ENCODE peak calls at places on chromosome X, in five cellular contexts. E is SK-N-SH, J is HepG2, N is K562, D is HCT116. K is an unnamed sample.

GRCh38 chrX:65689377-65689776 is 21.9 kb downstream of the MSN start:
- DNase-seq in E (no peak), J (no peak), N (no peak), D (no peak), K (no peak)

GRCh38 chrX:45769919-45770582 is 569.4 kb upstream of the DIPK2B start:
- DNase-seq in E (peak), J (peak), N (peak), D (no peak), K (peak)

GRCh38 chrX:139049455-139049854 is 337.9 kb upstream of the FGF13 start:
- DNase-seq in E (no peak), J (no peak), N (no peak), D (no peak), K (no peak)

GRCh38 chrX:105650577-105650976 is 171.8 kb upstream of the NRK start:
- DNase-seq in E (no peak), J (no peak), N (no peak), D (no peak), K (no peak)

GRCh38 chrX:134821370-134821769 is 163.1 kb upstream of the PLAC1 start:
- DNase-seq in E (no peak), J (no peak), N (no peak), D (no peak), K (no peak)

GRCh38 chrX:71616672-71617529 is 1.4 kb downstream of the CXCR3 start:
- DNase-seq in E (peak), J (peak), N (no peak), D (no peak), K (no peak)

GRCh38 chrX:153736871-153737441 is 12.3 kb downstream of the ABCD1 start:
- DNase-seq in E (peak), J (no peak), N (no peak), D (no peak), K (no peak)

GRCh38 chrX:38968344-38968743 is 167.1 kb downstream of the MID1IP1 start:
- DNase-seq in E (no peak), J (no peak), N (no peak), D (no peak), K (no peak)

GRCh38 chrX:43141885-43142284 is 363.9 kb upstream of the PPP1R2C start:
- DNase-seq in E (no peak), J (no peak), N (no peak), D (no peak), K (no peak)

GRCh38 chrX:135009838-135010237 is 12.5 kb downstream of the RTL8B start:
- DNase-seq in E (no peak), J (no peak), N (no peak), D (no peak), K (no peak)

GRCh38 chrX:76109654-76110053 is 63.2 kb upstream of the PBDC1 start:
- DNase-seq in E (peak), J (no peak), N (no peak), D (no peak), K (no peak)

GRCh38 chrX:34288782-34289181 is 156.7 kb upstream of the FAM47A start:
- DNase-seq in E (no peak), J (no peak), N (no peak), D (no peak), K (no peak)

GRCh38 chrX:351736-352135 is 33.1 kb upstream of the GTPBP6 start:
- DNase-seq in E (no peak), J (no peak), N (no peak), D (no peak), K (no peak)

GRCh38 chrX:12704706-12705105 is 86.5 kb upstream of the PRPS2 start:
- DNase-seq in E (no peak), J (no peak), N (no peak), D (no peak), K (no peak)

GRCh38 chrX:38805294-38806053 is 4.2 kb downstream of the MID1IP1 start:
- DNase-seq in E (peak), J (peak), N (peak), D (no peak), K (no peak)

GRCh38 chrX:136577562-136577961 is 45.5 kb downstream of the VGLL1 start:
- DNase-seq in E (peak), J (peak), N (peak), D (peak), K (no peak)

GRCh38 chrX:107288676-107289075 is 82.3 kb downstream of the DNAAF6 start:
- DNase-seq in E (no peak), J (no peak), N (no peak), D (no peak), K (no peak)

GRCh38 chrX:134525086-134525792 is 65.3 kb downstream of the HPRT1 start:
- DNase-seq in E (no peak), J (no peak), N (no peak), D (peak), K (no peak)

GRCh38 chrX:129617420-129617819 is 37.3 kb downstream of the APLN start:
- DNase-seq in E (no peak), J (peak), N (no peak), D (no peak), K (no peak)

GRCh38 chrX:129626026-129626425 is 28.7 kb downstream of the APLN start:
- DNase-seq in E (no peak), J (no peak), N (no peak), D (no peak), K (no peak)

GRCh38 chrX:129618997-129619396 is 35.8 kb downstream of the APLN start:
- DNase-seq in E (no peak), J (no peak), N (no peak), D (no peak), K (no peak)

DNA sequence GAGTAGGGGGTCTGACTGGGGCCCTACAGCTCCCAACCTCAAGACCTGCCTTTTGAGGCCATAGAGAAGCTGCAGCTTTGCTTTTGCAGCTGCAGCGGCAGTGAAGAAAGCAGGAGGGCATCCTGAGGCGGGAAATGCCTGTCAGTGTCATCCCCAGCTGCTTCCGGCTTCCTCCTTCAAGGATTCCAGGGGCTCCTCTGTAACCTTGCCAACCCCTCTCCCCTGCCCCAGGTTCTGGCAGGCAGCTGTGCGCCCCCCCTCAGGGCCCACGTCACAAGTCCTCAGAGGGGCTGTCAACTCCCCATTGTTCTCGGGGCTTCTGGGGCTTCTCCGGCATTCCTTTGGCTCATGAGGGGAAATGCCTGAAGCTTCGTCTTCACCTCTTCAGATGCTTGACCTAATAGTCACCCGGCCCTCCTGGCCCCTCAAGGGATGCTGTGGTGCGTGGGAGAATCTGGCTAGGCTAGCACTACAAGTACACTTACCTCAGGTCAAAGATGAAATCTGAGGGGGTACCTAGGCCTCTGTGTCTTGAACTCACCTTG is 31.9 kb downstream of the APLN start:
- DNase-seq in E (no peak), J (no peak), N (no peak), D (no peak), K (no peak)
- TF ChIP-seq ZBTB33 in E (no peak), J (no peak), N (no peak), D (no peak), K (no peak)

GRCh38 chrX:74242484-74243138 is 61.4 kb upstream of the ZCCHC13 start:
- DNase-seq in E (no peak), J (peak), N (no peak), D (no peak), K (no peak)
- TF ChIP-seq ZBTB33 in E (no peak), J (no peak), N (no peak), D (no peak), K (no peak)

GRCh38 chrX:40173662-40174593 is 76.2 kb upstream of the BCOR start:
- DNase-seq in E (peak), J (peak), N (peak), D (peak), K (no peak)
- TF ChIP-seq ZBTB33 in E (no peak), J (no peak), N (no peak), D (no peak), K (no peak)

GRCh38 chrX:41480508-41481260 is 33.5 kb downstream of the NYX start:
- DNase-seq in E (no peak), J (no peak), N (no peak), D (no peak), K (no peak)

GRCh38 chrX:41478397-41478911 is 31.3 kb downstream of the NYX start:
- DNase-seq in E (no peak), J (no peak), N (no peak), D (no peak), K (no peak)

GRCh38 chrX:41475611-41476241 is 28.6 kb downstream of the NYX start:
- DNase-seq in E (no peak), J (peak), N (no peak), D (no peak), K (no peak)

GRCh38 chrX:41482153-41482850 is 35.2 kb downstream of the NYX start:
- DNase-seq in E (no peak), J (peak), N (no peak), D (no peak), K (no peak)

DNA sequence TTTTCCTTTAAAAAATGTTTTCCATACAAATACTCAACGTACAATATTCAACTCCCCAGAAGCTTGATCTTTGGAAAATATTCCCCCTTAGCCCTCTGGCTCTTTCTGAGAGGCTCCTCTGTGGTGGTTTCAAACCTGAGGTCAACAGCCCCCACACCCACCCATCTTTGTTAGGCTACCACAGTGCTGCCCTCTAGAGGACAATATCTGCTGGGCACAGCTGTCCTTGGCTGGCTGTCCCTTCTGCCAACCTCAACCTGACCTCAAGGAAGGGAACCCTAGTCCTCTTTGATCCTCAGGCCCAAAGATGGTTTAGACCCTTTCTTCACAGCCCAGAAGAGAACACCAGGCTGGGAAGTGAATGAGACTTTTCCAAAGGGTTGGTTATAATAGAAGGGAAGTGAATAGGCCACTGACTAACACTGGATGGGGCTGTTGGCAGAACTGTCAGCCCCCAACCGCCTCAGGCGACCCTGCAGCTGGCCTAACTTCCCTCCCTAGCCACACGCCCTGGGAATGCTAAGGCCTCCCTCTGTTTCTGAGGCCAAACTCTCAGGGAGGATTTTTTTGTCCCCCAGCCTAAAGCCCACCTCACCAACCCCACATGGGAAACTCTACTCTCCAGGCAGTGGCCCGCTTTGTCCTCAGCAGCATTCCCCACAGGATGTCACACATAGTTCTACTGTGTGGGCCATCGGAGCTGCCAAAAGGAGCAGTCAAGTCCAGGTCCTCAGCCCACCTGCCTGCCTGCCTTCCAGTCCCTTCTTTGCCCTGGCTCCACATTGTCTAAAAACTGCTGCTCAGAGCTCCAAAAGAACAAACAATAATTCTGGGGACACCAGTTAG is 34.3 kb downstream of the NYX start:
- DNase-seq in E (peak), J (peak), N (peak), D (peak), K (no peak)
- TF ChIP-seq ZBTB33 in E (no peak), J (no peak), N (no peak), D (no peak), K (no peak)

GRCh38 chrX:112735147-112735546 is 55.4 kb upstream of the LHFPL1 start:
- DNase-seq in E (no peak), J (no peak), N (no peak), D (no peak), K (no peak)

GRCh38 chrX:112734250-112734649 is 54.5 kb upstream of the LHFPL1 start:
- DNase-seq in E (no peak), J (no peak), N (no peak), D (no peak), K (no peak)

GRCh38 chrX:112736310-112736709 is 56.6 kb upstream of the LHFPL1 start:
- DNase-seq in E (no peak), J (no peak), N (no peak), D (no peak), K (no peak)

DNA sequence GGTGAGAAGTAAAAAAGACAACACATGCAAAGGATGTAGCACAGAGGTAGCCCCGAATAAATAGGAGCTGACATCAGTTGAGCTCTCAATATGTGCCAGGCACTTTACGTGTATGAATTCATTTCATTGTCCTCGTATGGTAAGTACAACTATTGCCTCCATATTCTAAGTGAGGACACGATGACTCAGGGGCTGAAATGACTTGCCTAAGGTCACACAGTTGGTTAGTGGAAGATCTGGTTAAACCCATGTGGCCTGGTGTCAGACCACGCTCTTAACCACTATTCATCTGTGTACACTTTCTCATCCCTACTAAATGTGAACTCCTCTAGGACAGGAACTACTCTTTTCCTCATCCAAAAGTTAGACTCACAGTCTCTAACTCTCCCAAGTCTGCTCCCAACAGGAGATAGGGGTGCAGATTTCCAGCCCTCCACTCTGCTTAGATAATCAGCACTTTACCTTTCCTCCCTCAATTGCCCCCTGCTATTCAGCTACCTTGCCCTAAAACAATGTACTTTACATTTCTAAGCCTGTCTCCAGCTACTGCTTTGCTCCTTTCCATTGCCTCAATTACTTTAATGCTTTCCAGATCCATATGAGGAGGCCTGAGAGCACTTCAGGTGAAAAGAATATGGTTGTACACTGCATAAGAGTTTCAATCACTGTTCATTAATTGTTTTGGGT is 58.8 kb upstream of the LHFPL1 start:
- DNase-seq in E (no peak), J (no peak), N (no peak), D (no peak), K (no peak)
- TF ChIP-seq ZBTB33 in E (no peak), J (no peak), N (no peak), D (no peak), K (no peak)

GRCh38 chrX:112846114-112846513 is 5.5 kb upstream of the AMOT start:
- DNase-seq in E (no peak), J (no peak), N (no peak), D (no peak), K (no peak)
- TF ChIP-seq ZBTB33 in E (no peak), J (no peak), N (no peak), D (no peak), K (no peak)

DNA sequence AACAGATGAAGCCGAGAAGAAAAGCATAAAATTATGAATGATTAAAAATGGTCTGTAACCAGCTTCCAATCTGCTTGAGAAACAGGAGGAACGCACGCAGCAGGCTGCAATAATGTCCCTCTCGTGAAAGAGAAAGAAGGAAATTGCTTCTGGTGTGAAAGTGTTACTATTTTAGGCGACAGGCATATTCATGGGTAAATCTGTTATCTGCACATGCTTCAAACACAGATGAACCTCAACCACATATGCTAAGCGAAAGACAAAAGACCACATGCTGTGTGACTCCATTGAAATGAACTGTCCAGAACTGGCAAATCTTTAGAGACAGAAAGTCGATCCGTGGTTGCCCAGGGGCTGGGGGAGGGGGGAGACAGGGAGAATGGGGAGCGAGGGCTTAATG is 3.4 kb downstream of the RS1 start:
- DNase-seq in E (no peak), J (no peak), N (no peak), D (no peak), K (peak)
- TF ChIP-seq ZBTB33 in E (no peak), J (no peak), N (no peak), D (no peak), K (no peak)

DNA sequence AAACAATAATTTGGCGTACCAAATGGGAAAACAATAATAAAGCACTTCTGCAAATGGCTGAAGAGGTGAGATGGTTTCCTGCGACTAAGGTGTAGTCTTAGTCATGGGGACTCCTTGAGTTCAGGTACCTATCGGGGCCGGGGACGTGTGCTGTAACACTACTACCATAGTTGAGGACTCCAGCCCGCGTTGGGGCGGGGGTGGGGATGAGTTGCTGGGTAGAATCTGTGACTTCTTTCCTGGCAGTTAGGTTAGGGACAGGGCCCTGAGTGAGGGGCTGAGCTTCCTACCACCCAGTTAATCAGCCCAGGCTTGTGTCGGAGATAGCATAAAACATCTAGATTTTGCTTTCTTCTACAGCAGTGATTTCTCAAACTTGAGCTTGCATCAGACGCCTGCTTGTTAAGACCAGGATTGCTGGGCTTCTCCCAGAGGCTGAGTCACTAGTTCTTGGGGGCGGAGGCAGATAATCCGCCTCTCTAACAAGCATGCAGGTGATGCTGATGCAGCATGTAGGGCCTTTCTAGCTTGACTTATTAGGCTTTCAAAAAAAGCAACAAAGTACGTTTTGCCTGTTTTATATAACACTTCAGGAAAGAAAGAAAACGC is 30.2 kb downstream of the RBBP7 start:
- DNase-seq in E (no peak), J (no peak), N (peak), D (no peak), K (no peak)
- TF ChIP-seq ZBTB33 in E (no peak), J (no peak), N (no peak), D (no peak), K (no peak)

DNA sequence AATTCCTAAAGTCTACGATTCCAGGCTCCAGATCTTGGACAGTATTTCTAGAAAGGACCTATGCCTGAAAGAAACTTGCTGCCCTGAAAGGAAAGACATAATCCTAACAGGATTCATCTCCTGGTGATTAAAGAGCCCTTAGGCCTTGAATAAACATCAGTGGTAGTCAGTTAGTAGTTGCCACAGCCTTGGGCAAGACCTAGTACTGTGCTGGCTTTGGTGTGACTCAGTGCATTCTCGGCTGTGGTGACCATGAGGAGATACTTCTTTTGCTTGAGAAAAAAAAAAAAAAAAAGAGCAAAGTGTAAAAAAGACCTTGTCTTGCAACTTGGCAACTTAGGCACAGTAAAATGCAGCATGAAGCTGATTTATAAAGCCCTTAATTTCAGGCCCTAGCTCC is 188.2 kb downstream of the DCAF12L2 start:
- DNase-seq in E (no peak), J (no peak), N (no peak), D (no peak), K (no peak)
- TF ChIP-seq ZBTB33 in E (no peak), J (no peak), N (no peak), D (no peak), K (no peak)

DNA sequence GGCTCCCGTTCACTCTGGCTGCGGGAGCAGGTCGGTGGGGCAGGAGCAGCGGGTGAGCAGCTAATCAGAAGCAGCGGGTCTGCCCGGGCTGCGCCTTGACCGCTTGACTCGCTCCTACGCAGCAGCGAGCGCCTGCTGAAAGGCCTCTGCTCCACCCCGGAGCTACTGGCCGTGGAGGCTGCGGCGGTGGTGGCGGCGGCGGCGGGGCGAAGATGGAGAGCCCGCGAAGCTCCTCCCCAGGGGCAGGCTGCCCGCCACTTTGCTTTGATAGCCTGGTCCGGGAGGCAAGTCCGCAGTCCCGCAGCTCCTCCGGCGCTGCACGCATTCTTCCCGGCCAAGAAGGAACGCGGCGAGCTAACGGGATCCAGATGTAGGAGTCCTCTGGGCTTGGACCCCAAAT is 36.7 kb downstream of the PJA1 start:
- DNase-seq in E (peak), J (no peak), N (no peak), D (no peak), K (no peak)
- TF ChIP-seq ZBTB33 in E (no peak), J (no peak), N (no peak), D (no peak), K (no peak)

K was measured in GM12878.